ENCODE peak calls at places on chromosomes 16 and 17, in five cellular contexts. J is HCT116, S is GM12878, Q is H1, R is HepG2. W is an unnamed sample. For H3K27me3, the result is how much of the 10 kb centered on the place peaks cover.

GRCh38 chr17:10036511-10037061 is 131.5 kb upstream of the RCVRN start:
- DNase-seq in J (no peak), S (no peak), Q (no peak), R (peak), W (no peak)

GRCh38 chr17:60947100-60947499 is 269.4 kb downstream of the BCAS3 start:
- DNase-seq in J (no peak), S (no peak), Q (no peak), R (no peak), W (no peak)

GRCh38 chr16:12539185-12539929 is 264.3 kb downstream of the CPPED1 start:
- DNase-seq in J (no peak), S (peak), Q (no peak), R (no peak), W (no peak)

GRCh38 chr16:12971216-12971615 is 69.8 kb downstream of the SHISA9 start:
- DNase-seq in J (no peak), S (no peak), Q (peak), R (no peak), W (peak)

GRCh38 chr17:19321481-19322128 is 40.9 kb downstream of the B9D1 start:
- DNase-seq in J (no peak), S (no peak), Q (no peak), R (no peak), W (no peak)

GRCh38 chr17:7439462-7440112 is at the start of gene FGF11:
- DNase-seq in J (no peak), S (no peak), Q (no peak), R (no peak), W (no peak)

GRCh38 chr17:28385037-28385797 is 13.7 kb downstream of the SARM1 start:
- DNase-seq in J (no peak), S (no peak), Q (no peak), R (no peak), W (no peak)

GRCh38 chr17:56665864-56666263 is 72.4 kb downstream of the NOG start:
- DNase-seq in J (no peak), S (no peak), Q (no peak), R (no peak), W (no peak)

GRCh38 chr17:32111141-32111771 is 31.0 kb upstream of the RHOT1 start:
- DNase-seq in J (no peak), S (no peak), Q (peak), R (peak), W (peak)

GRCh38 chr16:80004113-80004512 is 403.6 kb upstream of the MAF start:
- DNase-seq in J (no peak), S (no peak), Q (no peak), R (no peak), W (no peak)

GRCh38 chr16:80176114-80176513 is 364.7 kb upstream of the DYNLRB2 start:
- DNase-seq in J (no peak), S (no peak), Q (no peak), R (no peak), W (no peak)

GRCh38 chr17:4136373-4136772 is 6.5 kb downstream of the ZZEF1 start:
- DNase-seq in J (no peak), S (no peak), Q (no peak), R (no peak), W (no peak)

GRCh38 chr16:48558269-48558915 is 51.6 kb downstream of the N4BP1 start:
- DNase-seq in J (no peak), S (no peak), Q (no peak), R (no peak), W (no peak)

GRCh38 chr17:82019905-82020873 is 2.5 kb downstream of the CENPX start:
- DNase-seq in J (peak), S (no peak), Q (no peak), R (peak), W (peak)

DNA sequence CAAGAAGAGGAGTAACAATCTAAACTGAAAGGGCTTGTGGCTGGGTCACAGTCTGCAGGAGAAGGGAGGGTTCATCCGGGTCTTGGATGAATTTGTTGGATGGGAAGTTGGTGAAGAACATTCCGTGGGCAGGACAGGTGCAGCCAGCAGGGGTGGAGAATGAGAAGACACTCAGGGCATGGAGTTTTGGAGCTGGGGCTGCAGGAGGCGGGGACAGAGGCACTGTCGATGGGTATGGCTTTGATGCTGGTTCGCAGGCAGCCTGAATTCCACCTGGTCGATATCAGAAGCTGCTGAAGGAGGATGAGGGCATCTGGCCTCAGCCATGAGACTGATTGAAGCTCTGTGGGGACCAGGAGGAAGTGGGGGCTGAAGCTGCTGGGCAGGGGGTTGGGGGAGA is 36.1 kb upstream of the CBFA2T3 start:
- DNase-seq in J (no peak), S (no peak), Q (no peak), R (no peak), W (no peak)
- TF ChIP-seq SRF in J (no peak), S (no peak), Q (no peak), R (no peak), W (no peak)

GRCh38 chr17:2909164-2909852 is 113.1 kb downstream of the RAP1GAP2 start:
- DNase-seq in J (no peak), S (no peak), Q (no peak), R (no peak), W (no peak)
- H3K27me3 ChIP-seq in J (under half), S (under half), Q (under half), R (under half), W (under half)

DNA sequence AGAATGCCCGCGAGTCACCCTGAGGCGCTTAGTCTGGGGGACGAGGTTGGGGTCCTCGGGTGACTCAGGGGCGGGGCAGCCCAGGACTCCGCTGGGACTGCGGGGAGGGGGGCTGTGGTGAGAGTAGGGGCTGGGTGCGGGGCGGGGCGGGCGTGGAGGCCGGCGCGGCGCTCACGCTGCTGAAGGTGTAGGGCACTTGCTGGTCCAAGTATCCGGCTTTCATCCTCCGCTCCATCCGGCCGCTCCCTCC is 832 bp downstream of the ETV4 start:
- DNase-seq in J (no peak), S (no peak), Q (no peak), R (no peak), W (peak)
- TF ChIP-seq SP1 in J (no peak), S (no peak), Q (no peak), R (no peak), W (no peak)

GRCh38 chr16:72677662-72678447 is 370.1 kb downstream of the ZFHX3 start:
- DNase-seq in J (no peak), S (no peak), Q (no peak), R (peak), W (no peak)

DNA sequence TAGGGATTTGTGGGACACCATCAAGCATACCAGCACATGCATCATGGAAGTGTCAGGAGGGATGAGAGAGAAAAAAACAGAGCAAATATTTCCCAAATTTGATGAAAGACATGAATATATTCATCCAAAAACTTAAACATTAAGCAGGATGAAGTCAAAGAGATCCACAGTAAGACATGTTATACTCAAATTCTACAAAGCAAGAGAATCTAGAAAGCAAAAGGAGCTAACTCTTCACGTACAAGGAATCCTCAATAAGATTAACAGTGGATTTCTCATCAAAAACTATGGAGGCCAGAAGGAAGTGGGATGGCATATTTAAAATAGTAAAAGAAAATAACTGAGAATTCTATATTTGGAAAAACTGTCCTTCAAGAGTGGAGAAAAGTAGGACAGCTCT is 374.8 kb downstream of the ZFHX3 start:
- DNase-seq in J (no peak), S (no peak), Q (no peak), R (no peak), W (no peak)
- TF ChIP-seq SRF in J (no peak), S (no peak), Q (no peak), R (no peak), W (no peak)